ENCODE peak calls at places on chromosomes 3 and 15, in seven cellular contexts. One of them, this sample, is unnamed.

GRCh38 chr3:56119575-56120349 is 348.5 kb downstream of the ERC2 start:
- DNase-seq in A673: peak
- DNase-seq in lower lobe of right lung: no peak
- DNase-seq in cardiac muscle cell: peak
- DNase-seq in nephron progenitor cell: no peak
- DNase-seq in Calu3: no peak
- DNase-seq in keratinocyte: no peak
- DNase-seq in this sample: no peak

GRCh38 chr15:92670625-92671024 is 15.1 kb upstream of the FAM174B start:
- DNase-seq in A673: no peak
- DNase-seq in keratinocyte: no peak
- DNase-seq in cardiac muscle cell: no peak
- DNase-seq in Calu3: no peak
- DNase-seq in nephron progenitor cell: no peak
- DNase-seq in lower lobe of right lung: no peak
- DNase-seq in this sample: no peak

GRCh38 chr15:79896634-79897379 is at the start of gene MTHFS:
- DNase-seq in cardiac muscle cell: peak
- DNase-seq in keratinocyte: peak
- DNase-seq in A673: peak
- DNase-seq in lower lobe of right lung: peak
- DNase-seq in nephron progenitor cell: peak
- DNase-seq in Calu3: peak
- DNase-seq in this sample: peak

GRCh38 chr3:50442940-50443579 is 60.4 kb downstream of the CACNA2D2 start:
- DNase-seq in lower lobe of right lung: peak
- DNase-seq in nephron progenitor cell: no peak
- DNase-seq in keratinocyte: no peak
- DNase-seq in A673: no peak
- DNase-seq in Calu3: no peak
- DNase-seq in cardiac muscle cell: no peak
- DNase-seq in this sample: no peak

GRCh38 chr15:42165081-42165480 is 8.6 kb upstream of the PLA2G4F start:
- DNase-seq in nephron progenitor cell: no peak
- DNase-seq in keratinocyte: no peak
- DNase-seq in cardiac muscle cell: peak
- DNase-seq in lower lobe of right lung: no peak
- DNase-seq in Calu3: no peak
- DNase-seq in A673: no peak
- DNase-seq in this sample: no peak

GRCh38 chr3:171694888-171695287 is 115.4 kb downstream of the PLD1 start:
- DNase-seq in cardiac muscle cell: no peak
- DNase-seq in A673: no peak
- DNase-seq in keratinocyte: no peak
- DNase-seq in nephron progenitor cell: no peak
- DNase-seq in lower lobe of right lung: no peak
- DNase-seq in Calu3: no peak
- DNase-seq in this sample: no peak

GRCh38 chr3:166013073-166013679 is 176.0 kb upstream of the BCHE start:
- DNase-seq in A673: peak
- DNase-seq in nephron progenitor cell: peak
- DNase-seq in cardiac muscle cell: peak
- DNase-seq in keratinocyte: no peak
- DNase-seq in lower lobe of right lung: no peak
- DNase-seq in Calu3: peak
- DNase-seq in this sample: peak

GRCh38 chr15:57486807-57487206 is 104.9 kb upstream of the MYZAP start:
- DNase-seq in A673: no peak
- DNase-seq in lower lobe of right lung: no peak
- DNase-seq in cardiac muscle cell: no peak
- DNase-seq in keratinocyte: no peak
- DNase-seq in nephron progenitor cell: no peak
- DNase-seq in Calu3: no peak
- DNase-seq in this sample: no peak

GRCh38 chr15:59334063-59334415 is 38.6 kb downstream of the MYO1E start:
- DNase-seq in cardiac muscle cell: no peak
- DNase-seq in nephron progenitor cell: peak
- DNase-seq in A673: no peak
- DNase-seq in lower lobe of right lung: no peak
- DNase-seq in keratinocyte: no peak
- DNase-seq in Calu3: no peak
- DNase-seq in this sample: no peak

GRCh38 chr3:52779011-52779410 is 1.6 kb downstream of the ITIH1 start:
- DNase-seq in cardiac muscle cell: no peak
- DNase-seq in Calu3: no peak
- DNase-seq in lower lobe of right lung: peak
- DNase-seq in A673: no peak
- DNase-seq in nephron progenitor cell: no peak
- DNase-seq in keratinocyte: no peak
- DNase-seq in this sample: no peak

GRCh38 chr3:42728056-42728455 is 25.5 kb upstream of the HHATL start:
- DNase-seq in Calu3: no peak
- DNase-seq in nephron progenitor cell: no peak
- DNase-seq in cardiac muscle cell: no peak
- DNase-seq in A673: no peak
- DNase-seq in keratinocyte: no peak
- DNase-seq in lower lobe of right lung: no peak
- DNase-seq in this sample: no peak

GRCh38 chr3:196227086-196227485 is 10.8 kb downstream of the SLC51A start:
- DNase-seq in keratinocyte: no peak
- DNase-seq in nephron progenitor cell: no peak
- DNase-seq in lower lobe of right lung: no peak
- DNase-seq in A673: no peak
- DNase-seq in cardiac muscle cell: no peak
- DNase-seq in Calu3: no peak
- DNase-seq in this sample: no peak

GRCh38 chr3:107268461-107268860 is 108.8 kb upstream of the CCDC54 start:
- DNase-seq in cardiac muscle cell: no peak
- DNase-seq in Calu3: no peak
- DNase-seq in nephron progenitor cell: no peak
- DNase-seq in A673: no peak
- DNase-seq in keratinocyte: no peak
- DNase-seq in lower lobe of right lung: no peak
- DNase-seq in this sample: no peak

GRCh38 chr3:107271787-107272387 is 105.4 kb upstream of the CCDC54 start:
- DNase-seq in keratinocyte: peak
- DNase-seq in lower lobe of right lung: no peak
- DNase-seq in nephron progenitor cell: no peak
- DNase-seq in A673: peak
- DNase-seq in Calu3: no peak
- DNase-seq in cardiac muscle cell: peak
- DNase-seq in this sample: no peak

GRCh38 chr3:107269081-107269480 is 108.2 kb upstream of the CCDC54 start:
- DNase-seq in cardiac muscle cell: no peak
- DNase-seq in lower lobe of right lung: no peak
- DNase-seq in A673: no peak
- DNase-seq in nephron progenitor cell: no peak
- DNase-seq in Calu3: no peak
- DNase-seq in keratinocyte: no peak
- DNase-seq in this sample: no peak

GRCh38 chr3:107272471-107272870 is 104.8 kb upstream of the CCDC54 start:
- DNase-seq in nephron progenitor cell: no peak
- DNase-seq in Calu3: no peak
- DNase-seq in cardiac muscle cell: no peak
- DNase-seq in keratinocyte: no peak
- DNase-seq in lower lobe of right lung: no peak
- DNase-seq in A673: no peak
- DNase-seq in this sample: no peak

DNA sequence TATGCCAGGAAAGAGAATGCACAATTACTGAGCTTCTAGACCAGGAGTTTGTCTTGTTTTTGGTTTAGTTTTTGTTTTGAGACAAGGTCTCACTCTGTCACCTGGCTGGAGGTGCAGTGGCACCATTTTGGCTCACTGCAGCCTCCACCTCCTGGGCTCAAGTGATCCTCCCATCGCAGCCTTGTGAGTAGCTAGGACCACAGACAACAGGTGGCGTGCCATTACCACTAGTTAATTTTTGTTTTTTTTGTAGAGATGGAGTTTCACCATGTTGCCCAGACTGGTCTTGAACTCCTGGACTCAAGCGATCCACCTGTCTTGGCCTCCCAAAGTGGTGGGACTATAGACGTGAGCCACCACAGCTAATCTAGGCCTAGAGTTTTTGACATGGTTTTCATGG is 104.4 kb upstream of the CCDC54 start:
- DNase-seq in keratinocyte: no peak
- DNase-seq in Calu3: peak
- DNase-seq in cardiac muscle cell: no peak
- DNase-seq in lower lobe of right lung: no peak
- DNase-seq in A673: no peak
- DNase-seq in nephron progenitor cell: no peak
- DNase-seq in this sample: no peak
- TF ChIP-seq CTCF in keratinocyte: no peak
- TF ChIP-seq CTCF in Calu3: no peak
- TF ChIP-seq CTCF in cardiac muscle cell: no peak
- TF ChIP-seq CTCF in lower lobe of right lung: no peak
- TF ChIP-seq CTCF in A673: no peak
- TF ChIP-seq CTCF in nephron progenitor cell: no peak
- TF ChIP-seq CTCF in this sample: no peak

GRCh38 chr15:52254331-52254730 is 41.3 kb downstream of the MYO5C start:
- DNase-seq in Calu3: no peak
- DNase-seq in lower lobe of right lung: no peak
- DNase-seq in A673: peak
- DNase-seq in nephron progenitor cell: no peak
- DNase-seq in keratinocyte: no peak
- DNase-seq in cardiac muscle cell: no peak
- DNase-seq in this sample: peak
- TF ChIP-seq CTCF in Calu3: no peak
- TF ChIP-seq CTCF in lower lobe of right lung: no peak
- TF ChIP-seq CTCF in A673: no peak
- TF ChIP-seq CTCF in nephron progenitor cell: no peak
- TF ChIP-seq CTCF in keratinocyte: no peak
- TF ChIP-seq CTCF in cardiac muscle cell: no peak
- TF ChIP-seq CTCF in this sample: no peak

DNA sequence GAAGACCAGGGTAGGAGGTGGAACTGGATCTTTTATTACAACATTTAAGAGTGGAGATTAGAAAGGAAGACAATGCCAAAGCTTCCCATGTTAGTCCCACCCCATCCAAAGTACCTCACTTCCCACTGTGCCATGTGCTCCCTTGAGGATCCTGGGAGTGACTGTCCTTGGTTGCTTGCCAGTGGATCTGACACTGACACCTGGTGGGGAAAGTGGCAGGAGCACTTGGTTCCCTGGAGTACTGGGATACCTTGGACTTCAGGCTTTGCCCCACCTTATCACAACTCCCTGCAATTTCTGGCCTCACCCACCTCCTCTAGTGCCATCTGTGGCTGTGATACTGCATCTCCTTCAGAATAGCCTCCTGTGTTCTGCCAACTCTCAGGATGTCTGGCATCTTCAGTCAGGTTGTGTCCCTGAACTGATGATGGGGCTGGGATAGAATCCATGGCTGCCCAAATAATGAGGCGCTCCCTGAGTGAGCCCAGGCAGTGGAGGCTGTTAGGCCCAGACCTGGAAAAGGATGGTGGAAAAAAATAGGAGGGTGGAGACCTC is 1.3 kb downstream of the ELL3 start:
- DNase-seq in nephron progenitor cell: no peak
- DNase-seq in cardiac muscle cell: no peak
- DNase-seq in Calu3: peak
- DNase-seq in keratinocyte: peak
- DNase-seq in lower lobe of right lung: no peak
- DNase-seq in A673: peak
- DNase-seq in this sample: peak
- TF ChIP-seq CTCF in nephron progenitor cell: peak
- TF ChIP-seq CTCF in cardiac muscle cell: peak
- TF ChIP-seq CTCF in Calu3: no peak
- TF ChIP-seq CTCF in keratinocyte: peak
- TF ChIP-seq CTCF in lower lobe of right lung: peak
- TF ChIP-seq CTCF in A673: peak
- TF ChIP-seq CTCF in this sample: peak

DNA sequence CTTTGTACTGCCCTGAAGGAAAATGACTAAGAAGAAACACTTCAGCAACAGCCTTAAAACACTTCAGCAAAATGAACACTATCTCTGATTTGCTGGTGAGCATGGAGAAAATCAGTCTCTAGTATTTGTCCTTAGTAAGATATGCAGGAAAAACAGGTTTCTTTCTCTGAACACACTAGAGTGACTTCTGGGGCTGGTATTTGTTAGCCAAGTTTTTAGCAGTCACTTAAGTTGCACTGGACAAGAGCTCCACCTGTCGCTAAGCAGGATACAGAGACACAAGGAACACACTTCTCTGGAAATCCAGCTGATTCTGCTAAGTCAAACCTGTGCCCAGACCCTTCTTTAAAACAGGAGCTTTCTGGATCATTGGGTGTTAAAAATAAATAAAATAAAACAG is 65.3 kb downstream of the CHAC1 start:
- DNase-seq in cardiac muscle cell: peak
- DNase-seq in Calu3: peak
- DNase-seq in lower lobe of right lung: no peak
- DNase-seq in keratinocyte: no peak
- DNase-seq in nephron progenitor cell: no peak
- DNase-seq in A673: peak
- DNase-seq in this sample: peak
- TF ChIP-seq CTCF in cardiac muscle cell: peak
- TF ChIP-seq CTCF in Calu3: no peak
- TF ChIP-seq CTCF in lower lobe of right lung: peak
- TF ChIP-seq CTCF in keratinocyte: peak
- TF ChIP-seq CTCF in nephron progenitor cell: no peak
- TF ChIP-seq CTCF in A673: peak
- TF ChIP-seq CTCF in this sample: no peak

DNA sequence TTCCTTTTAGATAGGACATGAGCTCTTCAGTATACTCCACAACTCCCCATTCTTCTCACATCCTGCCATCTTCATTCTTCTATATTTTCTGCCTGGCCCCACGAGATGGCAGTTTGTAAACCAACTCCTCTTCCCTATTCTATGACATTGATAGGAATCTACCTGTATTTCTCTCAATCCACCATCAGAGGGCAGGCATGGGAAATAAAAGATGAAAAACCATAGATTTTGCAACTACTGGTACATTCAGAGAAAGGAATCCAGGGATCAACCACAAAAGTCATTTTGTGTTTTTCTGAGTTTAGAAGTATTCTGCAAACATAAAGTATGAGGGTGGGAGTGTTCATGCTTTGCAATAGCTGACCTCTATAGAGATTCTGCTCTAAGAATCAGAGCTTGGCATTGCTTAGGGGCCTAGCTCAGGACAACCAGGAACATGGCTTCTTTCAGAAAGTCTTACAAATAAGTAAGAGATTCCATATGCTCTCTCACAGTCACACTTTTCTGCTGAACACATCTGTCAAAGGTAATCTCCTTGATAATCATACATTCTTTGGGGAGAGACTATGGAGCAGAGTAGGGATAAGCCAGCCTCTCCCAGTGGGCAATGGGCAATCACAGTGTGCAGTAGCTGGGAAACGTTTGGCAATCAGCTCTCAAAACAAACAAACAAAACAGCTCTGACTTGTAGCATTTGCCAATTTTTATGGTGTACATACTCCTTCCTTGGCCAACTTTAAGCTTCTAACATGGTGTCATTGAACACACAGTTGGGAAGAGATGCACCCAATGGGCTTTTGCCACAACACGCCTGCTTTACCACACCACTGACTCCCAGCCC is 43.1 kb upstream of the SLC25A36 start:
- DNase-seq in keratinocyte: peak
- DNase-seq in A673: peak
- DNase-seq in cardiac muscle cell: peak
- DNase-seq in nephron progenitor cell: peak
- DNase-seq in lower lobe of right lung: no peak
- DNase-seq in Calu3: peak
- DNase-seq in this sample: peak
- TF ChIP-seq CTCF in keratinocyte: peak
- TF ChIP-seq CTCF in A673: peak
- TF ChIP-seq CTCF in cardiac muscle cell: peak
- TF ChIP-seq CTCF in nephron progenitor cell: peak
- TF ChIP-seq CTCF in lower lobe of right lung: peak
- TF ChIP-seq CTCF in Calu3: no peak
- TF ChIP-seq CTCF in this sample: peak

GRCh38 chr3:127846576-127846975 is 24.3 kb upstream of the MGLL start:
- DNase-seq in cardiac muscle cell: no peak
- DNase-seq in nephron progenitor cell: no peak
- DNase-seq in Calu3: no peak
- DNase-seq in lower lobe of right lung: no peak
- DNase-seq in keratinocyte: no peak
- DNase-seq in A673: no peak
- DNase-seq in this sample: no peak
- TF ChIP-seq CTCF in cardiac muscle cell: no peak
- TF ChIP-seq CTCF in nephron progenitor cell: no peak
- TF ChIP-seq CTCF in Calu3: no peak
- TF ChIP-seq CTCF in lower lobe of right lung: no peak
- TF ChIP-seq CTCF in keratinocyte: no peak
- TF ChIP-seq CTCF in A673: no peak
- TF ChIP-seq CTCF in this sample: no peak